ENCODE peak calls at places on chromosomes 13 and 19, in five cellular contexts. M is ovary, S is lower leg skin, I is tibial nerve, Y is heart left ventricle. K is an unnamed sample.

GRCh38 chr13:90919153-90919552 is 428.3 kb upstream of the MIR17HG start:
- DNase-seq in M (no peak), I (no peak), S (no peak), Y (no peak), K (no peak)

GRCh38 chr19:37999309-38000213 is 92.6 kb downstream of the SIPA1L3 start:
- DNase-seq in Y (peak), M (no peak), S (no peak), I (peak), K (no peak)

GRCh38 chr13:64263285-64263684 is 2847.6 kb upstream of the PCDH20 start:
- DNase-seq in Y (no peak), S (no peak), I (no peak), M (no peak), K (no peak)

GRCh38 chr13:44044544-44045178 is 165.0 kb downstream of the LACC1 start:
- DNase-seq in I (no peak), M (no peak), S (no peak), Y (peak), K (no peak)

GRCh38 chr13:97976551-97977375 is 23.3 kb downstream of the IPO5 start:
- DNase-seq in M (no peak), Y (no peak), I (no peak), S (peak), K (no peak)

GRCh38 chr19:57814505-57815246 is at the start of gene ZNF552:
- DNase-seq in S (peak), I (peak), Y (peak), M (peak), K (peak)

GRCh38 chr13:29509999-29510586 is 85.4 kb downstream of the SLC7A1 start:
- DNase-seq in M (no peak), S (no peak), I (no peak), Y (no peak), K (no peak)

GRCh38 chr19:49020342-49020741 is 3.5 kb upstream of the LHB start:
- DNase-seq in S (no peak), I (no peak), Y (no peak), M (no peak), K (no peak)

GRCh38 chr13:90403330-90404082 is 944.0 kb upstream of the MIR17HG start:
- DNase-seq in Y (no peak), M (no peak), S (no peak), I (no peak), K (no peak)

GRCh38 chr13:106536244-106537034 is 977 bp upstream of the EFNB2 start:
- DNase-seq in S (peak), Y (peak), I (peak), M (peak), K (peak)

GRCh38 chr19:16076154-16076957 is at the start of gene TPM4:
- DNase-seq in I (peak), M (peak), Y (peak), S (peak), K (peak)

GRCh38 chr19:55648657-55649578 is 906 bp downstream of the CCDC106 start:
- DNase-seq in S (no peak), M (peak), Y (no peak), I (no peak), K (no peak)

GRCh38 chr19:13029893-13030292 is 34.6 kb downstream of the NFIX start:
- DNase-seq in Y (peak), I (no peak), S (no peak), M (no peak), K (no peak)

GRCh38 chr19:2140193-2140545 is 11.2 kb downstream of the AP3D1 start:
- DNase-seq in S (no peak), I (no peak), Y (no peak), M (no peak), K (no peak)

GRCh38 chr19:8042900-8043299 is 9.7 kb upstream of the CCL25 start:
- DNase-seq in Y (no peak), I (no peak), M (no peak), S (no peak), K (no peak)

GRCh38 chr19:29660835-29661234 is 4.4 kb upstream of the PLEKHF1 start:
- DNase-seq in Y (no peak), I (no peak), M (no peak), S (no peak), K (no peak)

GRCh38 chr19:28883241-28883693 is 329.7 kb downstream of the UQCRFS1 start:
- DNase-seq in I (no peak), M (peak), S (peak), Y (peak), K (no peak)

GRCh38 chr19:2084993-2085720 is 11.0 kb downstream of the MOB3A start:
- DNase-seq in I (no peak), S (peak), Y (peak), M (no peak), K (no peak)

GRCh38 chr13:23979361-23980159 is 82.3 kb upstream of the C1QTNF9B start:
- DNase-seq in I (peak), M (peak), S (peak), Y (peak), K (peak)

GRCh38 chr19:40601061-40601973 is at the start of gene LTBP4:
- DNase-seq in Y (peak), I (no peak), M (peak), S (peak), K (peak)

GRCh38 chr13:30864352-30865130 is 41.5 kb upstream of the MEDAG start:
- DNase-seq in M (peak), I (no peak), Y (no peak), S (peak), K (peak)

GRCh38 chr19:2278504-2279158 is 3.3 kb downstream of the PEAK3 start:
- DNase-seq in Y (no peak), I (no peak), S (no peak), M (no peak), K (no peak)

GRCh38 chr13:91904597-91904996 is 506.2 kb downstream of the GPC5 start:
- DNase-seq in I (no peak), S (no peak), M (no peak), Y (no peak), K (no peak)

GRCh38 chr19:14528419-14529253 is 758 bp upstream of the TECR start:
- DNase-seq in I (no peak), Y (no peak), M (peak), S (no peak), K (peak)

GRCh38 chr13:106534844-106535551 is 464 bp downstream of the EFNB2 start:
- DNase-seq in M (peak), S (peak), Y (no peak), I (no peak), K (peak)

GRCh38 chr13:37138169-37138568 is 32.7 kb upstream of the CSNK1A1L start:
- DNase-seq in I (no peak), Y (no peak), M (no peak), S (no peak), K (no peak)

GRCh38 chr19:4909172-4909896 is at the start of gene UHRF1:
- DNase-seq in Y (no peak), M (no peak), I (no peak), S (no peak), K (no peak)

GRCh38 chr19:44587863-44588752 is 25.3 kb upstream of the IGSF23 start:
- DNase-seq in M (no peak), Y (no peak), I (no peak), S (no peak), K (no peak)

GRCh38 chr19:29563688-29564087 is 37.9 kb downstream of the VSTM2B start:
- DNase-seq in S (peak), I (no peak), Y (no peak), M (no peak), K (no peak)

GRCh38 chr13:110431851-110432294 is 124.8 kb downstream of the COL4A2 start:
- DNase-seq in M (no peak), Y (peak), I (no peak), S (peak), K (no peak)

GRCh38 chr13:89514534-89515312 is 1832.8 kb upstream of the MIR17HG start:
- DNase-seq in Y (no peak), I (no peak), S (no peak), M (no peak), K (no peak)

GRCh38 chr19:29837448-29837961 is 25.7 kb downstream of the CCNE1 start:
- DNase-seq in S (no peak), M (no peak), I (no peak), Y (no peak), K (no peak)

GRCh38 chr13:51883226-51883600 is 21.4 kb downstream of the CCDC70 start:
- DNase-seq in M (no peak), S (no peak), I (no peak), Y (no peak), K (no peak)

GRCh38 chr13:58476176-58476575 is 844.6 kb downstream of the PCDH17 start:
- DNase-seq in S (no peak), M (no peak), I (no peak), Y (no peak), K (no peak)

GRCh38 chr13:25214371-25215252 is 42.5 kb upstream of the AMER2 start:
- DNase-seq in I (peak), S (peak), M (peak), Y (peak), K (no peak)

GRCh38 chr19:35115538-35115951 is at the start of gene FXYD3:
- DNase-seq in I (no peak), S (no peak), M (no peak), Y (no peak), K (no peak)
- H3K4me3 ChIP-seq in I (peak), S (peak), M (peak), Y (peak), K (peak)

DNA sequence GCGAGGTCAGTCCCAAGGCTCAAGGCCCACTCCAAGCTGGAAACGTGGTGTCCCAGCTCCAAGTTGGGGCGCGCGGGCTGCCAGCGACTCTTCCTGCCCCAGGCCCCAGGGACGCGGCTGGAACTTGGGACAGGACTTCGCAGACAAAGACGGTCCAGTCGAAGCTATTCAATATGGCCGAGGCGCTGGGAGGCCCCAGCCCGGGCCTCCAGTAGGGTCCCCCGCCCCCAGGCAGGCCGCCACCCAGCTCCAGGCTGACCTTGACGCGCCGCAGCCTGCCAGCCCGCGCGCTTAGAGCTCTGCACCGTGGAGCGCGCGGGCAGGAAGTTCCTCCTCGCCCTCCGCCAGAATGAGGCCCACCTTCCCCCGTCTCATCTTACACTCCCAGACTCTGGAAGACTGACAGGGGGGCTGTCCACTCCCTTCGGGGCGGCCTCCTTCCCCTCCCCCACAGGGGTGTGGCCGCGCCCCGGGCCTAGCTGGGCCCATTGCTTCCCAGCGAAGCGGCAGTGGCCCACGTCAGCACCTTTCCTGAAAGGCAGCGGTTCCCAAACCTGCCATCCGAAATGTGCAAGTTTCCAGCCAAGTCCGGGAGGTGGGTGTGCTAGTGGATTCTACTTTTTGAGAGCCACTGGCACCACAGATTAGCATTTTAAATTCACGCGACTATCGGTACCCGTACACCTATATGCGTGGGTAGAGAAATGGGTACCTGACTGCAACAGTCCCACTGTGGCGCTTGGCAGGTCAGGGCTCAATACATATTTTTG is at the start of gene CCDC8:
- DNase-seq in Y (peak), I (peak), M (peak), S (peak), K (peak)
- TF ChIP-seq POLR2A in Y (peak), I (peak), M (peak), S (no peak), K (peak)

DNA sequence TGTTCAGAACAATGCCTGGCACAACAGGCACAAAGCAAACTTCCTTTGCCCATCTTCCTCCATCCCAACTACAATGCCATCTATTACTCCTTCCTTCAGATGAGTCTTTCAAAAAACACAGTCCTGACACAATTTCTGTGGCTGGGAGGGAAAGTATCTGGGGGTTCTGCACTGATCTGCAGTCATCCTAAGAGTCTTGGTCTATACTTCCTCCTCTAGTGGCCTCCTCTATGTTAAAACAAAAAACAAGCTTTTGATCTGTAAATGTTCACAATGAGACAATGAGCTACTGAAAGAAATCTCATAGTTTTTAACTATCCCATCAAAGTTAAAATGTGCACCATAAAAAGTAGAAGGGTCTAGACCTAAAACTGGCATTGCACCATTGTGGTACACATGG is 44.7 kb downstream of the USP12 start:
- DNase-seq in I (no peak), S (no peak), M (no peak), Y (no peak), K (no peak)
- H3K4me3 ChIP-seq in I (no peak), S (no peak), M (no peak), Y (no peak), K (no peak)

GRCh38 chr19:32442650-32443049 is 37.1 kb downstream of the DPY19L3 start:
- DNase-seq in M (no peak), S (no peak), I (no peak), Y (no peak), K (no peak)

GRCh38 chr19:32436692-32437091 is 31.1 kb downstream of the DPY19L3 start:
- DNase-seq in M (no peak), I (no peak), S (no peak), Y (no peak), K (no peak)

GRCh38 chr19:32438751-32439150 is 33.2 kb downstream of the DPY19L3 start:
- DNase-seq in Y (no peak), I (no peak), M (no peak), S (no peak), K (no peak)

GRCh38 chr19:32437096-32437495 is 31.5 kb downstream of the DPY19L3 start:
- DNase-seq in Y (no peak), S (no peak), M (no peak), I (no peak), K (no peak)
- TF ChIP-seq POLR2A in Y (no peak), S (no peak), M (no peak), I (no peak), K (no peak)

GRCh38 chr13:78660130-78660857 is 1.3 kb upstream of the OBI1 start:
- DNase-seq in Y (no peak), S (no peak), M (peak), I (no peak), K (no peak)
- H3K4me3 ChIP-seq in Y (peak), S (peak), M (peak), I (peak), K (peak)

GRCh38 chr19:11506101-11506555 is 489 bp upstream of the ZNF653 start:
- DNase-seq in S (no peak), M (no peak), I (no peak), Y (peak), K (peak)

GRCh38 chr19:11507370-11508078 is 1.9 kb upstream of the ZNF653 start:
- DNase-seq in M (no peak), S (no peak), I (no peak), Y (no peak), K (no peak)

GRCh38 chr19:11504502-11505031 is 1.1 kb downstream of the ZNF653 start:
- DNase-seq in M (no peak), I (no peak), Y (no peak), S (no peak), K (no peak)

GRCh38 chr19:11505032-11505503 is 571 bp downstream of the ZNF653 start:
- DNase-seq in S (peak), Y (peak), M (peak), I (peak), K (peak)

DNA sequence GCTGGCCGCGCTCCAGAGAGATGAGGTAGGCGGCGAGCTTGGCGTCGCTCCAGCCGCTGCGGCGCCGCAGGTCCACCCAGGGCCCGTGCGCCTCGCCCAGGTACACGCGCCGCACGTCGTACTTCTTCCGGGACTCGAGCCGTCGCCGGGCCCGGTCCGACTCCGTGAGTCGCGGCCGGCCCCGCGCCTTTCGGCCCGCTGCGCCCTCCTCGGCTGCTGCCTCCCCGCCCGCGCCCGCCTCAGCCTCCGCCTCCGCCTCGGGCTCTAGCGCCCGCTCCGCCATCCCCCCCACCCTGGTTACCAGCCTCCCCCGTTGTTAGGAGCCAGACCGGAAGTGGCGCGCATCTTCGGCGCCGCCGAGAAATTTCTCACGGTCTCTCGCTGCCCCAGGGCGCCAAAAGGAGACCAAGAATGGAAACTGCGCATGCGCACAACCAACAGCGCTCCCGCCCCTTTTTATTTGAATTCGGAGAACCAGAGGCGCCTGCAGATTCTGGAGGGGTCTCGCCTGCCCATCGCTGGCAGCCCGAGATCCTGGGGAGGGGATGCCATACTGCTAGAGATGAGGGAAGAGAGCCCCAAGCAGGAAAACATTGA is at the start of gene ZNF653:
- DNase-seq in S (peak), Y (peak), M (peak), I (peak), K (peak)
- TF ChIP-seq POLR2A in S (no peak), Y (peak), M (peak), I (peak), K (peak)

GRCh38 chr13:112587767-112588489 is at the start of gene TUBGCP3:
- DNase-seq in I (peak), M (peak), S (peak), Y (peak), K (peak)
- H3K4me3 ChIP-seq in I (peak), M (peak), S (peak), Y (peak), K (peak)

DNA sequence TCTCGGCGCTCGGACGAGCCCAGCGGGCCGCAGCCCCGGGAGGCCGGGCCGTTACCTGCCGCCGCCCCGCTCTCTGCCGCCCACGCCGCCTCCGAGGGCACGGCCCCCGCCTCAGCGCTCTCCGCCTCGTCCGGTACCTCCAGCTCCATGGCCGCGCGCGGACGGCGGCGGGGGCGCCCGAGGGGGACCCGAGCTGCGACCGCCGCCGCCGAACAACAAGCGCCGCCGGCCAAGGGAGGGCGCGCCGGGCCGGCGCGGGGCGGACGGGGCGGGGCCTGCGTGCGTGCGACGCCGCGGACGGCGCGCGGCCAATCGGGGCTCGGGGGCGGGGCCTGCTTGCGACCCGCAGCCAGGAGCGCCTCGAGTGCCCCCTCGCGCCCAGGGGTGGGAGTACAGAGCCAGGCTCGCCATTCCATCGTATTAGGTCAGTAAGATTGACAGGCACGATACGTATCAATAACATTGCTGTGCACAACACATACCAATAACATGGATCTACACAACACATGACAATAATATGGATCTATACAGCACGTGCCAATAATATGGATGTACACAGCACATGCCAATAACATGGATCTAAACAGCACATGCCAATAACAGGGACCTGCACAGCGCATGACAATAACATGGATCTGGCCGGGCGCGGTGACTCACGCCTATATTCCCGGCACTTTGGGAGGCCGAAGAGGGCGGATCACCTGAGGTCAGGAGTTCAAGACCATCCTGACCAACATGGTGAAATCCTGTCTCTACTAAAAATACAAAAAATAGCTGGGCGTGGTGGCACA is at the start of gene PIP5K1C:
- DNase-seq in M (peak), Y (peak), S (peak), I (peak), K (peak)
- TF ChIP-seq POLR2A in M (peak), Y (peak), S (no peak), I (peak), K (peak)

GRCh38 chr13:19587635-19588300 is 26.4 kb upstream of the TPTE2 start:
- DNase-seq in M (no peak), S (peak), I (no peak), Y (no peak), K (no peak)
- H3K4me3 ChIP-seq in M (no peak), S (no peak), I (no peak), Y (no peak), K (no peak)

K was measured in uterus.